ENCODE peak calls at places on chromosomes 4 and X, in eight cellular contexts. H is IMR-90, K is neural progenitor cell, X is GM06990, Q is fibroblast of lung, E is stomach, D is testis, V is esophagus squamous epithelium. J is an unnamed sample.

GRCh38 chr4:171983935-171984805 is 171.0 kb downstream of the GALNTL6 start:
- DNase-seq in X (no peak), V (no peak), E (no peak), K (no peak), D (no peak), H (no peak), Q (peak; percentile 2), J (no peak)

GRCh38 chrX:129193357-129193756 is 329.9 kb downstream of the SMARCA1 start:
- DNase-seq in D (no peak), X (no peak), E (no peak), H (no peak), K (no peak), Q (no peak), V (no peak), J (no peak)

GRCh38 chrX:127606590-127606989 is 445.6 kb downstream of the ACTRT1 start:
- DNase-seq in X (no peak), D (no peak), Q (no peak), V (no peak), E (no peak), H (no peak), K (no peak), J (no peak)

GRCh38 chrX:153347530-153347929 is 13.6 kb downstream of the ZNF275 start:
- DNase-seq in E (no peak), K (no peak), H (no peak), V (no peak), Q (no peak), X (no peak), D (no peak), J (no peak)

GRCh38 chr4:79141530-79141929 is 184.3 kb downstream of the NAA11 start:
- DNase-seq in Q (peak; percentile 14), D (no peak), X (no peak), H (peak; percentile 1), K (peak; percentile 47), V (no peak), E (no peak), J (no peak)

GRCh38 chr4:112521123-112522116 is 5.4 kb upstream of the NEUROG2 start:
- DNase-seq in X (peak; percentile 41), V (no peak), Q (no peak), D (no peak), H (no peak), K (peak; percentile 90), E (no peak), J (no peak)

GRCh38 chr4:174217273-174218126 is 66.0 kb downstream of the FBXO8 start:
- DNase-seq in V (no peak), H (peak; percentile 37), D (peak; percentile 32), X (no peak), K (peak; percentile 45), Q (peak; percentile 68), E (no peak), J (peak; percentile 37)

GRCh38 chr4:155546451-155546850 is 120.2 kb upstream of the GUCY1A1 start:
- DNase-seq in X (no peak), E (no peak), H (peak; percentile 43), K (no peak), Q (no peak), D (no peak), V (no peak), J (no peak)

GRCh38 chr4:38930696-38931095 is 63.1 kb downstream of the FAM114A1 start:
- DNase-seq in D (no peak), H (no peak), V (no peak), X (no peak), K (no peak), Q (no peak), E (no peak), J (no peak)

GRCh38 chr4:37780444-37781133 is 45.9 kb upstream of the PGM2 start:
- DNase-seq in Q (peak; percentile 19), X (no peak), V (no peak), H (no peak), K (peak; percentile 11), D (no peak), E (peak; percentile 34), J (no peak)

GRCh38 chr4:168840988-168841681 is 168.9 kb downstream of the CBR4 start:
- DNase-seq in H (no peak), K (no peak), V (no peak), X (no peak), E (peak; percentile 61), Q (peak; percentile 26), D (peak; percentile 25), J (no peak)

GRCh38 chrX:57366430-57366829 is 79.9 kb downstream of the FAAH2 start:
- DNase-seq in K (no peak), E (no peak), Q (no peak), V (no peak), D (no peak), H (no peak), X (no peak), J (no peak)

GRCh38 chr4:148575577-148575976 is 133.4 kb upstream of the NR3C2 start:
- DNase-seq in Q (no peak), X (no peak), E (no peak), H (no peak), D (no peak), K (no peak), V (no peak), J (no peak)

GRCh38 chrX:87805829-87806490 is 288.4 kb downstream of the KLHL4 start:
- DNase-seq in E (no peak), Q (peak; percentile 24), H (no peak), V (no peak), K (no peak), D (peak; percentile 19), X (no peak), J (no peak)

GRCh38 chrX:74207539-74207938 is 96.4 kb upstream of the ZCCHC13 start:
- DNase-seq in H (no peak), D (no peak), V (no peak), E (no peak), K (no peak), Q (no peak), X (no peak), J (no peak)

GRCh38 chr4:146308951-146309350 is 94.6 kb downstream of the REELD1 start:
- DNase-seq in E (no peak), X (no peak), K (no peak), H (peak; percentile 21), V (no peak), D (no peak), Q (peak; percentile 79), J (no peak)

GRCh38 chr4:6309755-6310154 is 40.1 kb downstream of the WFS1 start:
- DNase-seq in V (no peak), H (no peak), Q (no peak), K (peak; percentile 41), X (no peak), E (no peak), D (no peak), J (no peak)

GRCh38 chr4:87360338-87360935 is 30.6 kb downstream of the HSD17B11 start:
- DNase-seq in H (no peak), D (no peak), Q (no peak), K (no peak), V (no peak), E (no peak), X (no peak), J (no peak)

GRCh38 chr4:107978716-107979451 is 10.8 kb upstream of the HADH start:
- DNase-seq in K (no peak), E (no peak), Q (no peak), D (no peak), X (no peak), V (no peak), H (no peak), J (no peak)

GRCh38 chr4:98659741-98660507 is 1.5 kb upstream of the TSPAN5 start:
- DNase-seq in X (no peak), H (peak; percentile 58), V (no peak), E (no peak), Q (peak; percentile 71), K (no peak), D (no peak), J (no peak)
- H3K4me3 ChIP-seq in X (no peak overlapping the region), H (no peak overlapping the region), V (peak overlapping the region; percentile 78), E (no peak overlapping the region), Q (peak overlapping the region; percentile 66), K (peak overlapping the region; percentile 80), D (no peak overlapping the region), J (peak overlapping the region; percentile 75)

GRCh38 chr4:2933566-2934076 is 29.6 kb downstream of the NOP14 start:
- DNase-seq in V (no peak), D (no peak), X (peak; percentile 30), E (no peak), H (no peak), Q (no peak), K (no peak), J (no peak)

GRCh38 chr4:2934813-2935761 is 28.1 kb downstream of the NOP14 start:
- DNase-seq in Q (peak; percentile 83), H (peak; percentile 85), D (peak; percentile 97), K (peak; percentile 96), E (peak; percentile 98), X (peak; percentile 96), V (peak; percentile 70), J (peak; percentile 37)

GRCh38 chr4:2932951-2933565 is 30.1 kb downstream of the NOP14 start:
- DNase-seq in K (no peak), D (no peak), V (no peak), H (no peak), E (peak; percentile 38), X (peak; percentile 46), Q (no peak), J (no peak)

GRCh38 chr4:2932561-2932950 is 30.6 kb downstream of the NOP14 start:
- DNase-seq in X (peak; percentile 37), H (no peak), K (no peak), V (no peak), Q (no peak), D (no peak), E (peak; percentile 26), J (no peak)

DNA sequence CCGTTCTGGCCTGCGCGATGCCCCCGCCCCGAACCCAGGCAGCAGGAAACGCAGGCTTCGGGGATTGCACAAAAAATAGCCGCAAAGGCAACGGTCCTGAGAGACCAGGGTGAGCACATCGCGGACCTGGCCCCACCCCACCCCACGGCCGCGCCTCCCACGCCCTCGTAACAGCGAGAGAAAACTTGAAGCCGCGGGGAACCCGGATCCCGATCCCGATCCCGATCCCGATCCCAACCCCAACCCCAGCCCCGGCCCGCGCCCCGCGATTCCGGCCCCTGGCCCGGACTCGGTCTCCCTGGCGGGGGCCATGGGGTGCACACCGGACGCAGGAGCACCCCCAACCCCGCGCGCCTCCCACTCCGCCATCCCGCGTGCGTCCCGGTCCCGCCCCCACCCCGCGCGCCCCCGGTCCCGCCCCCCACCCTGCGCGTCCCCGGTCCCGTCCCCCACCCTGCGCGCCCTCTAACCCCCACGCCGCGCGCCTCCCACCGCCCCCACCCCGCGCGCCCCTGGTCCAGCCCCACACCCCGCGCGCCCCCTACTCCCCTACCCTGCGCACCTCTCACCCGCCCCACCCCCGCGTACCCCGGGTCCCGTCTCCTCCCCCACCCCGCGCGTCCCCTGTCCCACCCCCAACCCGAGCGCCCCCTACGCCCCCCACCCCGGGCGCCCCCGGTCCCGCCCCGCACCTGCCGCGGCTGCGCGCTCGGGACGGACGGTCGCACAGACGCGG is 29.0 kb downstream of the NOP14 start:
- DNase-seq in Q (peak; percentile 48), D (peak; percentile 57), X (peak; percentile 61), K (peak; percentile 48), V (no peak), E (peak; percentile 57), H (peak; percentile 24), J (no peak)
- H3K36me3 ChIP-seq in Q (peaks cover 43% of the 10 kb centered on the region), D (no peaks in the 10 kb centered on the region), X (peaks cover 27% of the 10 kb centered on the region), K (no peaks in the 10 kb centered on the region), V (peaks cover 23% of the 10 kb centered on the region), E (peaks cover 41% of the 10 kb centered on the region), H (peaks cover 56% of the 10 kb centered on the region), J (peaks cover 28% of the 10 kb centered on the region)

GRCh38 chrX:138711399-138712347 is at the start of gene FGF13:
- DNase-seq in K (peak; percentile 79), E (peak; percentile 29), Q (peak; percentile 27), X (no peak), H (no peak), V (no peak), D (peak; percentile 50), J (no peak)
- TF ChIP-seq CTCF in K (peak; percentile 48), E (no peak), Q (peak; percentile 5), X (no peak), H (no peak), V (no peak), D (no peak), J (no peak)

GRCh38 chr4:185810746-185811508 is 1.1 kb downstream of the SORBS2 start:
- DNase-seq in X (no peak), V (no peak), K (peak; percentile 76), D (no peak), H (no peak), E (no peak), Q (no peak), J (no peak)
- H3K4me3 ChIP-seq in X (peak overlapping the region; percentile 12), V (peak overlapping the region; percentile 39), K (peak overlapping the region; percentile 23), D (no peak overlapping the region), H (no peak overlapping the region), E (peak overlapping the region; percentile 54), Q (peak overlapping the region; percentile 35), J (no peak overlapping the region)